ENCODE peak calls at places on chromosomes 16 and 17, in six cellular contexts. H is GM23338, P is cardiac muscle cell, C is tibial artery, F is adrenal gland, S is breast epithelium. W is an unnamed sample. For H3K27me3, the result is how much of the 10 kb centered on the place peaks cover.

GRCh38 chr16:4537376-4538066 is 1.1 kb downstream of the CDIP1 start:
- DNase-seq in H (peak), P (no peak), C (peak), F (peak), S (no peak), W (no peak)

GRCh38 chr17:19703106-19703775 is 13.1 kb downstream of the SLC47A2 start:
- DNase-seq in H (no peak), P (peak), C (no peak), F (no peak), S (no peak), W (no peak)

GRCh38 chr17:76248013-76248782 is 7.9 kb upstream of the RNF157 start:
- DNase-seq in H (no peak), P (no peak), C (no peak), F (no peak), S (no peak), W (no peak)

GRCh38 chr17:50688168-50688719 is 19.5 kb downstream of the ANKRD40 start:
- DNase-seq in H (no peak), P (no peak), C (peak), F (no peak), S (no peak), W (no peak)

GRCh38 chr17:68247445-68248198 is at the start of gene AMZ2:
- DNase-seq in H (peak), P (peak), C (peak), F (peak), S (peak), W (peak)

GRCh38 chr17:31537558-31537957 is 146.1 kb downstream of the RAB11FIP4 start:
- DNase-seq in H (no peak), P (peak), C (no peak), F (peak), S (peak), W (no peak)

GRCh38 chr17:71726320-71726719 is 394.5 kb upstream of the SOX9 start:
- DNase-seq in H (no peak), P (peak), C (no peak), F (no peak), S (no peak), W (no peak)

GRCh38 chr17:75661531-75661930 is 5.4 kb downstream of the RECQL5 start:
- DNase-seq in H (no peak), P (no peak), C (no peak), F (no peak), S (peak), W (no peak)

GRCh38 chr17:66975614-66976378 is 11.3 kb downstream of the CACNG4 start:
- DNase-seq in H (peak), P (no peak), C (no peak), F (no peak), S (no peak), W (no peak)

GRCh38 chr17:20926532-20926931 is 116.3 kb downstream of the USP22 start:
- DNase-seq in H (no peak), P (peak), C (no peak), F (no peak), S (no peak), W (no peak)

GRCh38 chr17:77929180-77929564 is 29.3 kb upstream of the TNRC6C start:
- DNase-seq in H (no peak), P (no peak), C (peak), F (no peak), S (no peak), W (no peak)

GRCh38 chr17:36544049-36544319 is 735 bp upstream of the GGNBP2 start:
- DNase-seq in H (peak), P (peak), C (peak), F (peak), S (no peak), W (peak)

GRCh38 chr17:47993031-47993546 is 22.2 kb downstream of the CDK5RAP3 start:
- DNase-seq in H (no peak), P (no peak), C (no peak), F (no peak), S (no peak), W (no peak)

GRCh38 chr16:69804283-69804682 is 42.2 kb downstream of the WWP2 start:
- DNase-seq in H (no peak), P (no peak), C (no peak), F (no peak), S (no peak), W (no peak)

GRCh38 chr17:50872710-50873424 is 6.7 kb upstream of the TOB1 start:
- DNase-seq in H (no peak), P (peak), C (peak), F (peak), S (no peak), W (no peak)

GRCh38 chr16:18797746-18798145 is 3.6 kb downstream of the ARL6IP1 start:
- DNase-seq in H (no peak), P (no peak), C (no peak), F (no peak), S (no peak), W (no peak)

GRCh38 chr16:28534542-28535373 is 4.0 kb downstream of the NUPR1 start:
- DNase-seq in H (no peak), P (peak), C (peak), F (peak), S (no peak), W (no peak)

GRCh38 chr17:70313031-70313430 is 143.7 kb downstream of the KCNJ2 start:
- DNase-seq in H (no peak), P (peak), C (no peak), F (no peak), S (no peak), W (no peak)

GRCh38 chr17:82429824-82430223 is 11.4 kb upstream of the OGFOD3 start:
- DNase-seq in H (no peak), P (no peak), C (no peak), F (no peak), S (no peak), W (no peak)

GRCh38 chr16:64695684-64696083 is 426.2 kb downstream of the CDH11 start:
- DNase-seq in H (no peak), P (no peak), C (no peak), F (no peak), S (no peak), W (no peak)

GRCh38 chr16:4391635-4392381 is 20.2 kb downstream of the VASN start:
- DNase-seq in H (peak), P (no peak), C (no peak), F (no peak), S (no peak), W (no peak)

GRCh38 chr17:1713878-1714487 is 3.8 kb upstream of the TLCD2 start:
- DNase-seq in H (peak), P (peak), C (peak), F (no peak), S (no peak), W (no peak)
- TF ChIP-seq CTCF in H (peak), P (peak), C (peak), F (peak), S (no peak), W (peak)

DNA sequence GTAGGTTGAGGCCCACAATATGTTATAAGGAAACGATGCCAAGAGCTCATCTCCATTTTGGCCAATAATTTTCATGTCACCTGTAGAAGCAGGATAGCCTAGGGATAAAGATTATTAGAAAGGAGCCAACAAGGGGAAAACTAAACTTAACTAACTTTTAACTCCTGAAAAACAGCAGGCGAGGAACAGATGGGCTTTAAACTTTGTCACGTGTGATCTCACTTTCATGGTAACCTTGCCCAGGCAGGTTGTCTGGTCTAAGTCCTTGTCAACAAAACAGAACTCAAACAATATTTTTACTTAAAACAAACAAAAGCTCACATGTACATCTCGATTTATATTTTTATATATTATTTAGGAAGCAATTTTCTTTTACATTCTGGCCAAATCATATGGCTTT is 1672.0 kb downstream of the TP53TG3F start:
- DNase-seq in H (no peak), P (no peak), C (no peak), F (no peak), S (no peak), W (no peak)
- H3K27me3 ChIP-seq in H (under half), P (under half), C (under half), F (under half), S (under half), W (under half)

DNA sequence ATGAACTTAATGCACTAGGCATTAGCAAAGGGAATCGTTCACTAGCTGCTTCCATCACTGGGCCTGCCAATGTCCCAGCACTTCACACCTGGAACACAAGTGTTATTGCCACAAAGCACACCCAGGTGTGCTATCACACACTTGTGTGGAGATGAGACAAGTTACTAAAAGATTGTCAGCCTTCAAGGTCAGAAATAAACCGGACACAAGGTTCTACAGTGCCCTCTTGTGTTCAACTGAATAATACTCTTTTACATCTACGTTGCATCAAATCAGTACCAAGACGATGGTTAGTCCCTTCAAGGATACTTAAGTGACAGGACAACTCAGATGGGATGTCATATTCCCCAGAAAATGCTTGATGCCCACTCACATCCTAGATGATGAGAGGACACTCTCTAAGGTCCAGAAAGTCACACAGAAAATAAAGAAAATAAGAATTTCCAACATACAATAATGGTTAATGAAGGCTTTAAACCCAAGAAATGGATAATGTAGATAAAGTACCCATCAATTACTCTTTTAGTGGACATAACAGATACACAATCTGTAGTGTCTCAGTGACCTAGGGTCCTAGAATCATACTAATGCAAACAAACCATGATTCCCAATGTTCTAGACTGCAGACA is 16.4 kb upstream of the GLG1 start:
- DNase-seq in H (peak), P (peak), C (peak), F (no peak), S (no peak), W (no peak)
- TF ChIP-seq CTCF in H (peak), P (peak), C (peak), F (peak), S (no peak), W (peak)

GRCh38 chr16:86029131-86029741 is 130.3 kb downstream of the IRF8 start:
- DNase-seq in H (peak), P (peak), C (peak), F (no peak), S (peak), W (no peak)
- H3K27me3 ChIP-seq in H (under half), P (under half), C (under half), F (under half), S (under half), W (under half)

DNA sequence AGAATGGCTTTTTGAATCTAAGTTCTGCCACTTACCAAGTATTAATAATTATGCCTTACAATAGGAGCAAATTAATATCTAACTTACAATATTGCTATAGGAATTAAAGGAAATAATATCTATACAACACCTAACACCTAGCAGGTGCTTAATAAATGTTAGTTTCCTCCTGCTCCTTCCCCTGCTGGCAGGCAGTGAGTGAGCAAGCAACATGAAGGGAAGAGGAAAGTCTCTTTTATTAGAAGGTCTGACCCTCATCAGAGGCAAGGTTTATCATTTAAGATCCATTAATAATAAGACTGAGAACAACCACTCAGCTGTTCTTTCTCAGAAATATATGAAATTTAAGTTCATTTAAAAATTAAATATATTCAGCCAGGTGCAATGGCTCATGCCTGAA is 6.7 kb upstream of the DYNC1LI2 start:
- DNase-seq in H (peak), P (no peak), C (no peak), F (no peak), S (no peak), W (no peak)
- TF ChIP-seq CTCF in H (peak), P (no peak), C (no peak), F (no peak), S (no peak), W (no peak)

GRCh38 chr17:34788696-34789095 is 172.6 kb downstream of the CCT6B start:
- DNase-seq in H (no peak), P (no peak), C (no peak), F (no peak), S (no peak), W (no peak)
- H3K27me3 ChIP-seq in H (under half), P (under half), C (under half), F (under half), S (under half), W (under half)

GRCh38 chr17:7748098-7748775 is 30.7 kb downstream of the DNAH2 start:
- DNase-seq in H (no peak), P (peak), C (no peak), F (no peak), S (no peak), W (no peak)

GRCh38 chr17:7742729-7743128 is 25.2 kb downstream of the DNAH2 start:
- DNase-seq in H (no peak), P (no peak), C (no peak), F (no peak), S (no peak), W (no peak)

GRCh38 chr17:7744416-7744815 is 26.9 kb downstream of the DNAH2 start:
- DNase-seq in H (no peak), P (peak), C (no peak), F (no peak), S (no peak), W (no peak)

GRCh38 chr17:7747586-7747985 is 30.0 kb downstream of the DNAH2 start:
- DNase-seq in H (no peak), P (peak), C (no peak), F (no peak), S (no peak), W (peak)

DNA sequence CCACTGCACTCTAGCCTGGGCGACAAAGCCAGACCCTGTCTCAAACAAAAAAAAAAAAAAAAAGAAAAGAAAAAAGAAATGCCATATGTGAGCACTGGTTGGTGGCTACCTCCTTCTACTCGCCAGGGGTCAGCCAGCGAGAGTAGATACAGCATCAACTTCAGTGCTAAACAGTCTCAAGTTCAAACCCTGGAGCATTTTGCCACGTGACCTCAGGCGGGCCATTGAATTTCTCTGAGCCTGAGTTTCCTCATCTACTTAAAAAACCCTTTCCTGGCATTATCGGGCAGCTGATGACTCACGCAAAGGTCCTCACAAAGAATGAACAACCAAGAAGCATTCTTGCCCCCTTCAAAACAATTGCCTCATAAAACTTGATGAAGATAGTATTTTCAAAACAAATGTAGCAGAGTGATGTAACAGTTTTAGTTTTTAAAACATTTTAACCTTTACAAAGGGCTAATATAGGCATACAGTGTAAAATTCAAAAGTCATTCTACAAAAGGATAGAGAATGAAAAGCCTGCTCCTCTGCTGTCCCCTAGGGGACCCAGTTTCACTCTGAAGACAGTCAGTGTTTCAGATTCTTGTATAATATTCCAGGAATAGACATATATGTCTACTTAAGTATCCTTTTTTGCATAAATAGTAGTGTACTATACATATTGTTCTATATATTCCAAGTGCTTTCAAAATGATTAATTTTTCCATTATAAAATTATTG is 28.4 kb downstream of the DNAH2 start:
- DNase-seq in H (no peak), P (peak), C (no peak), F (peak), S (peak), W (peak)
- TF ChIP-seq CTCF in H (no peak), P (peak), C (no peak), F (no peak), S (no peak), W (peak)

DNA sequence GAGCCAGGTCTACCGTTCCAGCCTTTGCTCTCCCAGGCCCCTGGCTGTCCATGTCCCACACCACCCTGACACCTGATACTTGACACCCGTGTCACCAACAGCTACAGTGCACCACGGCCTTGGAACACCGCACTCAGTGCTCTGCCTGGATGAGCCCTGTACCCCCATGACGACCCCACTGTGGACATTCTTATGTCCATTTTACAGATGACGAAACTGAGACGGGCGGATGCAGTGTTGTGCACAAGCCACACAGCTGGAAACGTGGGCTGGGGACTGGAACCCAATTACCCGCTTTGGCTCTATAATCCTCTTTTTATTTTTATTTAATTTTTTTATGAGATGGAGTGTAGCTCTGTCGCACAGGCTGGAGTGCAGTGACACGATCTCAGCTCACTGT is 83.6 kb upstream of the CBX4 start:
- DNase-seq in H (no peak), P (no peak), C (no peak), F (no peak), S (no peak), W (no peak)
- H3K27me3 ChIP-seq in H (under half), P (under half), C (under half), F (under half), S (under half), W (under half)

GRCh38 chr17:17981330-17981729 is 8.7 kb downstream of the DRC3 start:
- DNase-seq in H (no peak), P (no peak), C (no peak), F (no peak), S (no peak), W (no peak)
- TF ChIP-seq CTCF in H (no peak), P (no peak), C (no peak), F (no peak), S (no peak), W (no peak)

GRCh38 chr17:34059423-34060220 is 195.5 kb upstream of the CCL2 start:
- DNase-seq in H (no peak), P (no peak), C (no peak), F (no peak), S (no peak), W (no peak)

GRCh38 chr17:34051046-34051445 is 204.0 kb upstream of the CCL2 start:
- DNase-seq in H (peak), P (no peak), C (no peak), F (no peak), S (no peak), W (no peak)

GRCh38 chr17:34054495-34054894 is 200.6 kb upstream of the CCL2 start:
- DNase-seq in H (no peak), P (no peak), C (no peak), F (no peak), S (no peak), W (no peak)
- H3K27me3 ChIP-seq in H (under half), P (under half), C (under half), F (under half), S (under half), W (under half)

W was measured in BJ.